ENCODE peak calls at places on chromosomes 13 and 19, in six cellular contexts. One of them, this sample, is unnamed.

GRCh38 chr13:106100261-106100919 is 435.1 kb downstream of the EFNB2 start:
- DNase-seq in GM12878: no peak
- DNase-seq in HCT116: peak; percentile 46
- DNase-seq in H1: peak; percentile 85
- DNase-seq in HepG2: no peak
- DNase-seq in K562: no peak
- DNase-seq in this sample: peak; percentile 77

GRCh38 chr19:11881151-11881800 is 6.3 kb upstream of the ZNF69 start:
- DNase-seq in GM12878: peak; percentile 17
- DNase-seq in HCT116: peak; percentile 23
- DNase-seq in H1: peak; percentile 47
- DNase-seq in HepG2: peak; percentile 49
- DNase-seq in K562: peak; percentile 69
- DNase-seq in this sample: peak; percentile 76

GRCh38 chr19:48896191-48896720 is 2.3 kb downstream of the TULP2 start:
- DNase-seq in GM12878: no peak
- DNase-seq in HCT116: no peak
- DNase-seq in H1: peak; percentile 64
- DNase-seq in HepG2: no peak
- DNase-seq in K562: peak; percentile 84
- DNase-seq in this sample: peak; percentile 90

GRCh38 chr13:114022876-114023275 is 49.0 kb upstream of the C13orf46 start:
- DNase-seq in GM12878: no peak
- DNase-seq in HCT116: no peak
- DNase-seq in H1: no peak
- DNase-seq in HepG2: no peak
- DNase-seq in K562: no peak
- DNase-seq in this sample: no peak

GRCh38 chr19:4297901-4298771 is 4.1 kb downstream of the TMIGD2 start:
- DNase-seq in GM12878: no peak
- DNase-seq in HCT116: no peak
- DNase-seq in H1: no peak
- DNase-seq in HepG2: peak; percentile 35
- DNase-seq in K562: no peak
- DNase-seq in this sample: peak; percentile 29

GRCh38 chr19:46859637-46860124 is 1.1 kb upstream of the ARHGAP35 start:
- DNase-seq in GM12878: no peak
- DNase-seq in HCT116: no peak
- DNase-seq in H1: no peak
- DNase-seq in HepG2: peak; percentile 87
- DNase-seq in K562: peak; percentile 65
- DNase-seq in this sample: no peak

GRCh38 chr19:45211751-45212381 is 33.3 kb downstream of the BLOC1S3 start:
- DNase-seq in GM12878: no peak
- DNase-seq in HCT116: no peak
- DNase-seq in H1: no peak
- DNase-seq in HepG2: no peak
- DNase-seq in K562: no peak
- DNase-seq in this sample: no peak

GRCh38 chr19:6744381-6745288 is 5.2 kb downstream of the TRIP10 start:
- DNase-seq in GM12878: no peak
- DNase-seq in HCT116: no peak
- DNase-seq in H1: no peak
- DNase-seq in HepG2: no peak
- DNase-seq in K562: no peak
- DNase-seq in this sample: no peak

GRCh38 chr19:679418-680286 is 3.5 kb downstream of the FSTL3 start:
- DNase-seq in GM12878: no peak
- DNase-seq in HCT116: no peak
- DNase-seq in H1: no peak
- DNase-seq in HepG2: no peak
- DNase-seq in K562: peak; percentile 61
- DNase-seq in this sample: no peak

GRCh38 chr13:97855570-97855970 is 97.9 kb upstream of the IPO5 start:
- DNase-seq in GM12878: peak; percentile 13
- DNase-seq in HCT116: peak; percentile 58
- DNase-seq in H1: no peak
- DNase-seq in HepG2: peak; percentile 55
- DNase-seq in K562: peak; percentile 39
- DNase-seq in this sample: no peak

GRCh38 chr13:20607015-20607414 is 40.1 kb downstream of the IFT88 start:
- DNase-seq in GM12878: no peak
- DNase-seq in HCT116: no peak
- DNase-seq in H1: no peak
- DNase-seq in HepG2: no peak
- DNase-seq in K562: no peak
- DNase-seq in this sample: no peak

GRCh38 chr13:78137404-78138142 is 218.9 kb upstream of the EDNRB start:
- DNase-seq in GM12878: peak; percentile 46
- DNase-seq in HCT116: peak; percentile 33
- DNase-seq in H1: peak; percentile 33
- DNase-seq in HepG2: peak; percentile 58
- DNase-seq in K562: peak; percentile 21
- DNase-seq in this sample: peak; percentile 46

GRCh38 chr13:101529419-101529818 is 76.9 kb downstream of the ITGBL1 start:
- DNase-seq in GM12878: no peak
- DNase-seq in HCT116: no peak
- DNase-seq in H1: no peak
- DNase-seq in HepG2: no peak
- DNase-seq in K562: no peak
- DNase-seq in this sample: no peak

GRCh38 chr19:42764836-42765235 is 642 bp downstream of the PSG8 start:
- DNase-seq in GM12878: no peak
- DNase-seq in HCT116: no peak
- DNase-seq in H1: no peak
- DNase-seq in HepG2: no peak
- DNase-seq in K562: no peak
- DNase-seq in this sample: no peak

GRCh38 chr19:16378291-16378889 is 53.8 kb downstream of the KLF2 start:
- DNase-seq in GM12878: no peak
- DNase-seq in HCT116: no peak
- DNase-seq in H1: no peak
- DNase-seq in HepG2: no peak
- DNase-seq in K562: no peak
- DNase-seq in this sample: no peak

GRCh38 chr19:34217952-34218817 is 36.2 kb upstream of the GARRE1 start:
- DNase-seq in GM12878: peak; percentile 67
- DNase-seq in HCT116: no peak
- DNase-seq in H1: no peak
- DNase-seq in HepG2: no peak
- DNase-seq in K562: peak; percentile 60
- DNase-seq in this sample: no peak

GRCh38 chr19:42402376-42403116 is 12.4 kb upstream of the CNFN start:
- DNase-seq in GM12878: no peak
- DNase-seq in HCT116: no peak
- DNase-seq in H1: no peak
- DNase-seq in HepG2: no peak
- DNase-seq in K562: no peak
- DNase-seq in this sample: no peak

GRCh38 chr13:113814435-113814821 is 49.4 kb downstream of the GAS6 start:
- DNase-seq in GM12878: no peak
- DNase-seq in HCT116: no peak
- DNase-seq in H1: no peak
- DNase-seq in HepG2: no peak
- DNase-seq in K562: no peak
- DNase-seq in this sample: no peak

GRCh38 chr13:78341032-78341431 is 262.3 kb downstream of the POU4F1 start:
- DNase-seq in GM12878: no peak
- DNase-seq in HCT116: no peak
- DNase-seq in H1: no peak
- DNase-seq in HepG2: no peak
- DNase-seq in K562: no peak
- DNase-seq in this sample: no peak

GRCh38 chr19:18294467-18294864 is 13.0 kb upstream of the JUND start:
- DNase-seq in GM12878: no peak
- DNase-seq in HCT116: no peak
- DNase-seq in H1: no peak
- DNase-seq in HepG2: no peak
- DNase-seq in K562: no peak
- DNase-seq in this sample: peak; percentile 48

GRCh38 chr13:88764103-88764502 is 1092.9 kb downstream of the SLITRK5 start:
- DNase-seq in GM12878: no peak
- DNase-seq in HCT116: no peak
- DNase-seq in H1: no peak
- DNase-seq in HepG2: no peak
- DNase-seq in K562: no peak
- DNase-seq in this sample: no peak

GRCh38 chr19:34232566-34233481 is 21.5 kb upstream of the GARRE1 start:
- DNase-seq in GM12878: no peak
- DNase-seq in HCT116: peak; percentile 57
- DNase-seq in H1: no peak
- DNase-seq in HepG2: peak; percentile 56
- DNase-seq in K562: peak; percentile 34
- DNase-seq in this sample: no peak

GRCh38 chr19:328025-328505 is 16.5 kb downstream of the MIER2 start:
- DNase-seq in GM12878: no peak
- DNase-seq in HCT116: peak; percentile 6
- DNase-seq in H1: no peak
- DNase-seq in HepG2: no peak
- DNase-seq in K562: no peak
- DNase-seq in this sample: no peak

DNA sequence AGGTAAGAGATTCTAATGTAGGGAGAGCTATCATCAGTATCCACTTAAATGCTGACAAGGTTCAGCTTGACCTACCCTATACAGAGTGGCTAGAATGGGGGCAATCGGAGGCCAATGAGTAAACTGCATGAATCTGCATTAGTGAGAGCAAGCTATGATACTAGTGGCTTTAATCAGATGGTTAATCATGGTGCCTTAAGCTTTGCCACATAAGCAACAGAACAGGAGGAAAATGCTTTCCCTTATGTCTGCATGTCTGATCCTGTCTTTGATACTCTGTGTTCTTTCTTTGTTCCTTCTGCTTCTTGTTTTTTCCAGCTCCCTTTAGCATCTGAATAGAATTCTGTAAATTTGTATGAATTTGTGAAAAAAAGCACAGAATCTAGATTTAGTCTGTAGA is 91.1 kb downstream of the WDFY2 start:
- DNase-seq in GM12878: no peak
- DNase-seq in HCT116: no peak
- DNase-seq in H1: no peak
- DNase-seq in HepG2: no peak
- DNase-seq in K562: no peak
- DNase-seq in this sample: no peak
- TF ChIP-seq ATF3 in GM12878: no peak
- TF ChIP-seq ATF3 in HCT116: no peak
- TF ChIP-seq ATF3 in H1: no peak
- TF ChIP-seq ATF3 in HepG2: no peak
- TF ChIP-seq ATF3 in K562: no peak
- TF ChIP-seq ATF3 in this sample: no peak

GRCh38 chr13:51832471-51833152 is 12.4 kb downstream of the TMEM272 start:
- DNase-seq in GM12878: no peak
- DNase-seq in HCT116: no peak
- DNase-seq in H1: no peak
- DNase-seq in HepG2: no peak
- DNase-seq in K562: peak; percentile 28
- DNase-seq in this sample: no peak
- TF ChIP-seq CTCF in GM12878: peak; percentile 44
- TF ChIP-seq CTCF in HCT116: peak; percentile 29
- TF ChIP-seq CTCF in H1: peak; percentile 67
- TF ChIP-seq CTCF in HepG2: peak; percentile 59
- TF ChIP-seq CTCF in K562: peak; percentile 36
- TF ChIP-seq CTCF in this sample: no peak

GRCh38 chr19:31226536-31226935 is 122.7 kb downstream of the TSHZ3 start:
- DNase-seq in GM12878: no peak
- DNase-seq in HCT116: no peak
- DNase-seq in H1: no peak
- DNase-seq in HepG2: no peak
- DNase-seq in K562: no peak
- DNase-seq in this sample: no peak

GRCh38 chr19:31220540-31220939 is 128.7 kb downstream of the TSHZ3 start:
- DNase-seq in GM12878: no peak
- DNase-seq in HCT116: no peak
- DNase-seq in H1: no peak
- DNase-seq in HepG2: no peak
- DNase-seq in K562: peak; percentile 14
- DNase-seq in this sample: no peak

DNA sequence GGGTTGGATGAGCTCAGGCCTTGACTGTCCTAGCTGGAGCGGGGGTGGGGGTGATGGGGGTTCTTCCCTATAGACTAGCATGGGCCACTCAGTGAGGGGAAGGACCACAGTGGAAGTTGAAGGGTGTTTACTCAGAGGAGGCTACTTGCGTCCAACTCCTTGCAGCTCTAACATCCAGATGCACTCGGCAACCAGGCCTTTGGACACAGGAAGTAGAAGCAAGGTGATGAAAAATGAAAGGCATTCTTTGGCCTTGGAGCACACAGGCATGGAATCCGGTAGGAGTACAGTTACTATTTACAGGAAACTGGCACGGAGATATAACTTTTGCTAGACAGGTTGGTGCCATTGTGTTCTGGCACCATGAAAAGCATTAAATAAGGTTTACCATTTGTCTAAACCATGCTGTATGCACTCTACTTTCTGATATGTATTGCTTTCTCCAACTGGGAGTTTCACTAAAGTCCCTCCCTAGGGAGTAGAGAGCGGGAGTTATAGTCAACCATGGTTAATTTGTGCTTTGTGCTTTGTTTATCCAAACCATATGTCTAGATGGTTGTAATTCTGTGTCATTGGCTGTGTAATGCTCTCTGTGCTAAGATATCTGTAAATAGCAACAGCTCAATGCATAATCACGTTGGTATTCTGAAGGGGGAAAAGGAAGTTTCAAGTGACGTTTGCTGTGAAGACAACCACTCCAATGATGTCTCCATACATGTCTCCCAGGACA is 125.3 kb downstream of the TSHZ3 start:
- DNase-seq in GM12878: no peak
- DNase-seq in HCT116: no peak
- DNase-seq in H1: no peak
- DNase-seq in HepG2: no peak
- DNase-seq in K562: no peak
- DNase-seq in this sample: no peak
- TF ChIP-seq ATF3 in GM12878: no peak
- TF ChIP-seq ATF3 in HCT116: no peak
- TF ChIP-seq ATF3 in H1: no peak
- TF ChIP-seq ATF3 in HepG2: no peak
- TF ChIP-seq ATF3 in K562: no peak
- TF ChIP-seq ATF3 in this sample: no peak

GRCh38 chr13:35718084-35718483 is 241.6 kb upstream of the MAB21L1 start:
- DNase-seq in GM12878: no peak
- DNase-seq in HCT116: no peak
- DNase-seq in H1: no peak
- DNase-seq in HepG2: no peak
- DNase-seq in K562: no peak
- DNase-seq in this sample: no peak
- TF ChIP-seq CTCF in GM12878: no peak
- TF ChIP-seq CTCF in HCT116: no peak
- TF ChIP-seq CTCF in H1: no peak
- TF ChIP-seq CTCF in HepG2: no peak
- TF ChIP-seq CTCF in K562: no peak
- TF ChIP-seq CTCF in this sample: no peak

This sample was measured in WTC11.